ENCODE peak calls at places on chromosomes 3 and 15, in four cellular contexts. X is T-helper 9 cell, W is T1000, N is left lung. C is an unnamed sample.

GRCh38 chr3:153789380-153789779 is 331.8 kb upstream of the ARHGEF26 start:
- DNase-seq in X (no peak), W (no peak), N (no peak), C (no peak)

GRCh38 chr3:55402886-55403605 is 84.1 kb downstream of the WNT5A start:
- DNase-seq in X (no peak), W (no peak), N (no peak), C (no peak)

GRCh38 chr15:48462688-48463087 is 131.5 kb downstream of the DUT start:
- DNase-seq in X (no peak), W (no peak), N (no peak), C (no peak)

GRCh38 chr3:31937225-31937624 is 43.8 kb downstream of the OSBPL10 start:
- DNase-seq in X (no peak), W (no peak), N (no peak), C (no peak)

GRCh38 chr3:98750520-98750919 is 12.6 kb upstream of the ST3GAL6 start:
- DNase-seq in X (no peak), W (no peak), N (no peak), C (no peak)

GRCh38 chr3:128369106-128369708 is 97.5 kb downstream of the DNAJB8 start:
- DNase-seq in X (no peak), W (no peak), N (no peak), C (no peak)

GRCh38 chr3:160200328-160200727 is 24.9 kb upstream of the C3orf80 start:
- DNase-seq in X (no peak), W (no peak), N (no peak), C (no peak)

GRCh38 chr3:34955684-34956083 is 683.6 kb upstream of the ARPP21 start:
- DNase-seq in X (no peak), W (no peak), N (no peak), C (no peak)

GRCh38 chr3:8773941-8774542 is 4.6 kb upstream of the OXTR start:
- DNase-seq in X (no peak), W (no peak), N (no peak), C (no peak)

GRCh38 chr15:62601779-62602540 is 436.9 kb upstream of the C2CD4B start:
- DNase-seq in X (no peak), W (no peak), N (no peak), C (no peak)

GRCh38 chr3:14492948-14493881 is 46.9 kb downstream of the GRIP2 start:
- DNase-seq in X (no peak), W (no peak), N (peak), C (peak)

GRCh38 chr3:174162550-174162949 is 696.6 kb upstream of the NAALADL2 start:
- DNase-seq in X (no peak), W (no peak), N (no peak), C (no peak)

GRCh38 chr3:136366289-136366688 is 116.1 kb downstream of the PCCB start:
- DNase-seq in X (no peak), W (no peak), N (no peak), C (no peak)

GRCh38 chr3:38001456-38002081 is 11.0 kb downstream of the VILL start:
- DNase-seq in X (no peak), W (no peak), N (no peak), C (no peak)

GRCh38 chr3:52106951-52107611 is 47.1 kb downstream of the POC1A start:
- DNase-seq in X (no peak), W (no peak), N (no peak), C (peak)

GRCh38 chr3:195764961-195765706 is 44.4 kb downstream of the MUC20 start:
- DNase-seq in X (no peak), W (no peak), N (peak), C (peak)

GRCh38 chr15:88480981-88481380 is 13.5 kb downstream of the MRPS11 start:
- DNase-seq in X (no peak), W (no peak), N (no peak), C (no peak)

GRCh38 chr3:66370179-66370578 is 130.6 kb downstream of the LRIG1 start:
- DNase-seq in X (no peak), W (no peak), N (no peak), C (peak)

GRCh38 chr3:107548601-107549000 is 25.8 kb downstream of the BBX start:
- DNase-seq in X (no peak), W (no peak), N (no peak), C (no peak)

GRCh38 chr3:106332884-106333283 is 464.1 kb upstream of the CBLB start:
- DNase-seq in X (no peak), W (no peak), N (no peak), C (no peak)

GRCh38 chr15:60326824-60327654 is 70.7 kb downstream of the ANXA2 start:
- DNase-seq in X (no peak), W (no peak), N (no peak), C (no peak)

GRCh38 chr3:87167634-87168456 is 59.3 kb upstream of the CHMP2B start:
- DNase-seq in X (no peak), W (peak), N (no peak), C (no peak)

GRCh38 chr3:9396301-9396631 is 1.1 kb upstream of the SETD5 start:
- DNase-seq in X (peak), W (no peak), N (no peak), C (no peak)

GRCh38 chr15:31089361-31090047 is 12.0 kb downstream of the TRPM1 start:
- DNase-seq in X (no peak), W (no peak), N (peak), C (no peak)

GRCh38 chr15:40511472-40512133 is 40.8 kb downstream of the CHST14 start:
- DNase-seq in X (no peak), W (no peak), N (peak), C (peak)

GRCh38 chr3:38960953-38961622 is 90.7 kb downstream of the SCN11A start:
- DNase-seq in X (peak), W (no peak), N (no peak), C (peak)

GRCh38 chr3:32865364-32865763 is 47.6 kb downstream of the TRIM71 start:
- DNase-seq in X (no peak), W (no peak), N (no peak), C (no peak)

GRCh38 chr3:162641869-162642350 is 1145.3 kb downstream of the OTOL1 start:
- DNase-seq in X (no peak), W (no peak), N (no peak), C (no peak)

GRCh38 chr15:101070502-101071273 is 151.5 kb downstream of the LRRK1 start:
- DNase-seq in X (no peak), W (no peak), N (no peak), C (no peak)